ENCODE peak calls at places on chromosomes 6 and 20, in eight cellular contexts. N is fibroblast of lung, G is H9, T is upper lobe of right lung, O is mesendoderm, B is IMR-90, K is SK-MEL-5, U is NCI-H1105. J is an unnamed sample.

GRCh38 chr6:31969712-31970603 is 2.0 kb downstream of the DXO start:
- DNase-seq in N (no peak), K (no peak), T (no peak), G (no peak), O (no peak), B (peak; percentile 55), U (no peak), J (no peak)

GRCh38 chr6:157667211-157668033 is 155.6 kb upstream of the SNX9 start:
- DNase-seq in U (peak; percentile 73), O (peak; percentile 64), K (peak; percentile 78), B (peak; percentile 70), G (peak; percentile 51), T (peak; percentile 1), N (peak; percentile 79), J (peak; percentile 41)

GRCh38 chr20:35739294-35740163 is 2.5 kb downstream of the RBM39 start:
- DNase-seq in K (peak; percentile 53), T (no peak), N (peak; percentile 53), O (peak; percentile 50), U (no peak), G (no peak), B (peak; percentile 50), J (no peak)

GRCh38 chr6:1312444-1313363 is 806 bp downstream of the FOXQ1 start:
- DNase-seq in K (no peak), O (peak; percentile 70), T (peak; percentile 76), N (no peak), G (peak; percentile 67), B (no peak), U (peak; percentile 12), J (no peak)

GRCh38 chr6:151284012-151284411 is 44.2 kb downstream of the AKAP12 start:
- DNase-seq in T (no peak), O (no peak), U (no peak), N (no peak), K (no peak), B (no peak), G (no peak), J (no peak)

GRCh38 chr20:50438986-50439407 is 71.2 kb upstream of the PTPN1 start:
- DNase-seq in U (no peak), B (peak; percentile 91), G (no peak), N (peak; percentile 57), K (no peak), T (no peak), O (peak; percentile 62), J (no peak)

GRCh38 chr6:168133186-168133585 is 54.2 kb upstream of the FRMD1 start:
- DNase-seq in N (peak; percentile 62), K (no peak), U (no peak), O (peak; percentile 40), B (peak; percentile 53), G (peak; percentile 46), T (no peak), J (no peak)

GRCh38 chr20:36216314-36217025 is 19.8 kb upstream of the AAR2 start:
- DNase-seq in G (no peak), K (no peak), B (no peak), T (no peak), O (no peak), N (no peak), U (no peak), J (no peak)

GRCh38 chr20:49794336-49795124 is 18.1 kb upstream of the SLC9A8 start:
- DNase-seq in U (no peak), N (no peak), B (no peak), G (no peak), O (no peak), T (peak; percentile 80), K (no peak), J (no peak)

GRCh38 chr20:51160821-51161220 is 137.9 kb upstream of the KCNG1 start:
- DNase-seq in O (no peak), T (no peak), N (no peak), U (no peak), K (no peak), G (no peak), B (no peak), J (no peak)

GRCh38 chr20:47688385-47689381 is 96.6 kb downstream of the SULF2 start:
- DNase-seq in T (no peak), B (peak; percentile 15), G (peak; percentile 69), K (no peak), N (no peak), U (no peak), O (peak; percentile 68), J (no peak)

GRCh38 chr20:33069706-33070105 is 9.7 kb upstream of the BPIFB4 start:
- DNase-seq in B (no peak), T (no peak), U (no peak), K (no peak), N (no peak), O (no peak), G (no peak), J (no peak)

GRCh38 chr6:156630613-156631302 is 146.4 kb upstream of the ARID1B start:
- DNase-seq in O (no peak), K (no peak), B (no peak), U (no peak), N (no peak), T (no peak), G (no peak), J (no peak)

GRCh38 chr6:22752522-22752921 is 183.2 kb downstream of the HDGFL1 start:
- DNase-seq in O (no peak), B (no peak), T (no peak), G (no peak), N (no peak), U (no peak), K (no peak), J (no peak)